ENCODE peak calls at places on chromosome 22, in four cellular contexts. I is stomach, T is fibroblast of pulmonary artery, H is brain microvascular endothelial cell. O is an unnamed sample.
A peak's percentile ranks its signal among the peaks of the same experiment; 100 is the strongest.

GRCh38 chr22:24482586-24482985 is 12.5 kb upstream of the UPB1 start:
- DNase-seq in I (no peak), T (peak; percentile 78), H (no peak), O (peak; percentile 85)

GRCh38 chr22:41311487-41311886 is 10.2 kb downstream of the ZC3H7B start:
- DNase-seq in I (no peak), T (no peak), H (no peak), O (no peak)

GRCh38 chr22:24178502-24179440 is 2.5 kb upstream of the SUSD2 start:
- DNase-seq in I (no peak), T (peak; percentile 24), H (no peak), O (no peak)

GRCh38 chr22:40325315-40325714 is 21.0 kb upstream of the ADSL start:
- DNase-seq in I (no peak), T (no peak), H (no peak), O (no peak)

GRCh38 chr22:44707752-44708151 is 5.7 kb downstream of the PRR5 start:
- DNase-seq in I (no peak), T (no peak), H (no peak), O (no peak)

GRCh38 chr22:32354360-32355351 is 3.0 kb upstream of the RFPL3 start:
- DNase-seq in I (no peak), T (peak; percentile 55), H (peak; percentile 7), O (peak; percentile 29)

GRCh38 chr22:22080270-22080669 is 97.7 kb upstream of the TOP3B start:
- DNase-seq in I (no peak), T (no peak), H (no peak), O (peak; percentile 55)

GRCh38 chr22:22069450-22070370 is 87.1 kb upstream of the TOP3B start:
- DNase-seq in I (no peak), T (no peak), H (no peak), O (no peak)

GRCh38 chr22:26182723-26183122 is 13.5 kb downstream of the SEZ6L start:
- DNase-seq in I (no peak), T (no peak), H (no peak), O (no peak)

GRCh38 chr22:21444701-21445436 is 22.3 kb upstream of the TMEM191C start:
- DNase-seq in I (peak; percentile 22), T (no peak), H (no peak), O (no peak)

GRCh38 chr22:20918663-20919220 is 1.5 kb downstream of the CRKL start:
- DNase-seq in I (no peak), T (no peak), H (no peak), O (no peak)

GRCh38 chr22:36180038-36180880 is 19.7 kb upstream of the APOL3 start:
- DNase-seq in I (peak; percentile 91), T (peak; percentile 80), H (peak; percentile 63), O (peak; percentile 80)

GRCh38 chr22:33747576-33748180 is 172.6 kb downstream of the LARGE1 start:
- DNase-seq in I (peak; percentile 28), T (no peak), H (no peak), O (no peak)

GRCh38 chr22:31653944-31654343 is 8.1 kb downstream of the PISD start:
- DNase-seq in I (no peak), T (no peak), H (no peak), O (no peak)

GRCh38 chr22:35352214-35353111 is 28.4 kb upstream of the HMOX1 start:
- DNase-seq in I (peak; percentile 57), T (no peak), H (no peak), O (no peak)

GRCh38 chr22:44207173-44207980 is 26.7 kb downstream of the PARVG start:
- DNase-seq in I (no peak), T (no peak), H (no peak), O (no peak)

GRCh38 chr22:40668611-40669390 is 10.5 kb upstream of the MCHR1 start:
- DNase-seq in I (no peak), T (peak; percentile 96), H (peak; percentile 64), O (peak; percentile 62)

GRCh38 chr22:27748355-27749168 is 53.0 kb downstream of the MN1 start:
- DNase-seq in I (no peak), T (peak; percentile 66), H (peak; percentile 14), O (peak; percentile 73)

GRCh38 chr22:45302047-45302446 is 7.7 kb upstream of the FAM118A start:
- DNase-seq in I (no peak), T (peak; percentile 46), H (peak; percentile 67), O (peak; percentile 92)

GRCh38 chr22:23306438-23306921 is 126.2 kb downstream of the BCR start:
- DNase-seq in I (no peak), T (peak; percentile 95), H (peak; percentile 74), O (peak; percentile 86)

GRCh38 chr22:42101186-42101585 is 10.6 kb upstream of the NDUFA6 start:
- DNase-seq in I (no peak), T (peak; percentile 7), H (no peak), O (peak; percentile 17)

GRCh38 chr22:32684822-32685187 is 116.7 kb upstream of the TIMP3 start:
- DNase-seq in I (no peak), T (peak; percentile 43), H (peak; percentile 63), O (no peak)

GRCh38 chr22:27019827-27020226 is 362.4 kb downstream of the MIAT start:
- DNase-seq in I (no peak), T (no peak), H (no peak), O (no peak)

GRCh38 chr22:35552186-35552842 is 11.7 kb downstream of the RASD2 start:
- DNase-seq in I (no peak), T (no peak), H (no peak), O (peak; percentile 79)

GRCh38 chr22:21960200-21961126 is 7.8 kb upstream of the PPM1F start:
- DNase-seq in I (no peak), T (no peak), H (no peak), O (no peak)

GRCh38 chr22:41555325-41555724 is 5.5 kb upstream of the CSDC2 start:
- DNase-seq in I (no peak), T (peak; percentile 42), H (no peak), O (no peak)

GRCh38 chr22:21902296-21903087 is 35.0 kb upstream of the MAPK1 start:
- DNase-seq in I (no peak), T (no peak), H (no peak), O (no peak)

GRCh38 chr22:20750461-20751184 is 23.3 kb upstream of the SERPIND1 start:
- DNase-seq in I (peak; percentile 50), T (peak; percentile 87), H (peak; percentile 86), O (peak; percentile 92)

GRCh38 chr22:30079952-30080533 is at the start of gene HORMAD2:
- DNase-seq in I (no peak), T (peak; percentile 33), H (peak; percentile 40), O (peak; percentile 73)
- H3K4me3 ChIP-seq in I (peak within 1 kb of the TSS; percentile 8), T (peak within 1 kb of the TSS; percentile 38), H (peak within 1 kb of the TSS; percentile 51), O (peak within 1 kb of the TSS; percentile 63)

DNA sequence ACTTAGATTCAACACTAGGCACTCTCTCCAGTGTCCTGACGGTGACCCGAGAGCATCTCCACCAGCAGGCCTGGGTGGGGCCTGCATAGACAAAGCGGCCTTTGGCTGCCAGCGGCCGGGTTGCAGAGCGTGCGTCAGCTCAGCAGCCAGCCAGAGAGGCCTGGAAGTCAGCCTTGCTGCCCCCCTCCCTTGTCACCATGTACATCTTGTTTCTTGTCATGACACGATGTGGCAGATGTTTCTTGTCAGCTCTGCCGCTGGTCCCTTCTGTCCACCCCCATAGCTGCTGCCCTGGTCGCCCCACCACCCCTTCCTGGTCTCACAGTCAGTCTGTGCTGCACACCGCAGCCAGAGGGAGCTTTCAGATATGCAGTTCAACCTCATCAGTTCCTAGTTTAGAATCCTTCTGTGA is 33.1 kb upstream of the CBX7 start:
- DNase-seq in I (no peak), T (peak; percentile 89), H (no peak), O (peak; percentile 46)
- TF ChIP-seq CTCF in I (no peak), T (peak; percentile 62), H (peak; percentile 62), O (peak; percentile 62)

DNA sequence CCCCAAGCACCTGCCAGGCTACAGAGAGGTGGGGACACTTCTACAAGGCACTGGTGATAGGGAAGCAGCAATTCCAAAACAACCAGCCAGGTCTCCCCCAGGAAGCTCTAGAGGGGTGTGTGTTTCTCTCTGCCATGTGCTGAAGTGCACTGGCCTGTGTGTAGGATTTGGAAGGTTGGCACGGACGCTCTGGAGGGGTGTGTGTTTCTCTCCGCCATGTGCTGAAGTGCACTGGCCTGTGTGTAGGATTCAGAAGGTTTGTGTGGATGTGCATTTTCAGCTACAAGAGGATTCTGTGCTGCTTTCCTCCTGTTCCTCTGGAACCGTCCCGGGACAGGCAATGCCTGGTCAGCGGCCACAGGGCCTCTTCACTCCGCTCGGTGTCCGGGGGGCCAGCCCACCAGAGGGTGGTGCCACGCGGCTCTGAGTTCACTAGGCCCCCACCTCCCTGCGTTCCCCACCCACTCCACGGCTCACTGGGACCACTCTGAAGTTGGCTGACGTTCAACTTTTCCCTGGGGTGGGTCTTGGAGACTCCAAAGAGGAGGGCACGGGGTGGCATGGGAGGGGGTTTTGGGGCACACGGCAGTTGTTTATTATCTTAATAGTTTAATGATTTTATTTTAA is 552.8 kb downstream of the BRD1 start:
- DNase-seq in I (no peak), T (no peak), H (no peak), O (no peak)
- H3K4me3 ChIP-seq in I (no peak overlapping the region), T (no peak overlapping the region), H (no peak overlapping the region), O (no peak overlapping the region)

GRCh38 chr22:46738961-46739870 is 1.2 kb upstream of the CERK start:
- DNase-seq in I (peak; percentile 73), T (peak; percentile 64), H (peak; percentile 69), O (peak; percentile 66)
- TF ChIP-seq CTCF in I (no peak), T (peak; percentile 24), H (peak; percentile 41), O (peak; percentile 37)

DNA sequence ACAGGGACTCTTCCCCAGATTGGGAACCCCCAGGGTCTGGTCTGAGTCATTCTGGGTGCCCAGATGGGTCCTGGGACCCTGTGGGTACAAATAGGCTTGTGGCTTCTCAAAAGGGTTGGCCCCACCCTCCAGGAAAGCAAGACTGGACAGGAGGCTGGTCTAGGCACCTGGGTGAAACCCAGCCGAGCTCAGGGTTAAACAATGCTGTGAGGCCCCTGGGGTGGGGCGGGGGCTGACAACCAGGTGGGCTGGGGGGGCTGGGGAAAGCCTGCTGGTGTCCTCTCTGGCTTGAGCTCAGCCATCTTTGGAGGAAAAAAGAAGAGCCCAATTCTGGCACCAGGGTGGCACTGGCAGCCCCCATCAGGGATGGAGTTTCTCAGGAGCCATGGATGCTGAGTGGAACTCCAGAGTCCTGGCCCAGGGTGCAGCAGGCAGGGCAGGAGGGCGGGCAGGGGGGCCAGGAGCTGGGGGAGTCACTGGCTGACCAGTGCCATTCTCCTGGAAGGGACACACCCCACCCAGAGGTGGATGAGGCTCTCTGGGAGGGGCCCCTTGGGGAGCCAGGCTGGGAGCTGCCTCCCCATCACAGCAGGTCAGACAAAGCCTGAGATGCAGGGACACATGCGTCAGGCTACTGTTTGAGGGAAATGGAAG is 1.1 kb downstream of the SEPTIN5 start:
- DNase-seq in I (no peak), T (no peak), H (no peak), O (no peak)
- H3K4me3 ChIP-seq in I (peak overlapping the region; percentile 82), T (peak overlapping the region; percentile 53), H (peak overlapping the region; percentile 55), O (no peak overlapping the region)

DNA sequence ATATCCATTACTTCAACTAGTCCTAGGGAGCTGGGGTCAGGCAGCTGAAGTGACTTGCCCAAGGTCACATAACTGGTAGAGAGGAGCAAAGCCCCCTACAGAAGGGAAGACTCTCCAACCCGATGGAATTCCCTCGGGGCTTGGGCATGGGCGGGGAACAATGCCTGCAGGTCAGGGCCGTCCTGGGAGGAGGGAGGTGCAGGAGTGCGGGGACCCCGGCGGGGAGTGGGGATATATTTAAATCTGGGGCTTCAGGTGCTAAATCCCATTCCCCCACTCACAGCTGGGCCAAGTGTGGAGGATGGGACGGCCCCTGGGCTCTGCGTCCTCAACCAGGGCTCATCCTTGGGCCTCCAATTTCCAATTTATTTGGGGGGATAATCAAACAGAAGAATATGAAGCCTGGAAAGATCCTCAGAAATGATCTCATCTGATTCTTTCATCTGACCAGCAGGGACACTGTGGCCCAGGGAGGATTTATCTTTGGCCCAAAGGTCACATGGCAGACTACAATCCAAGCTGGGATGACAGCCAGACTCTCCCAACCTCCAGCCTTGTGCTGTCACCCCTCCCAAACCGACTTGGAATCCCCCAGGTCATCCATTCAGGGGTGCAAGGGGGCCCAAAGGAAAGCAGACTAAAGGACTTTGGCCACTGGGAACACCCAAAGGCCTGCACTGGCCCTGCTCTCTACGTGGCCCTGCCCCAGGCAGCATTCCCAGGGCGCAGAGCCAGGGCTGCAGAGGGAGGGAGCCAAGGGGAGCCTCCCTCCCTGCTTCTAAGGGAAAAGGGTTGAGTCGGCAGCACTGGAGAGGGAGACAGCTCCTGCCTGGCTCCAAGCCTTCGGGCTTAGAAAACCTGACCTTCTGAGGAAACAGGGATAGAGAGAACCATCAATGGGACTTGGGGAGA is 8.7 kb upstream of the C1QTNF6 start:
- DNase-seq in I (peak; percentile 91), T (peak; percentile 91), H (no peak), O (peak; percentile 77)
- TF ChIP-seq CTCF in I (no peak), T (no peak), H (peak; percentile 5), O (peak; percentile 25)